ENCODE peak calls at places on chromosomes 2 and 18, in four cellular contexts. C is iPS DF 6.9, B is breast epithelium, D is astrocyte of the cerebellum. Y is an unnamed sample.

GRCh38 chr2:71563872-71564271 is 110.5 kb downstream of the DYSF start:
- DNase-seq in D (no peak), B (no peak), C (no peak), Y (peak; percentile 54)

GRCh38 chr2:45793998-45794720 is 142.7 kb downstream of the PRKCE start:
- DNase-seq in D (no peak), B (no peak), C (no peak), Y (no peak)

GRCh38 chr2:121860033-121860810 is 104.8 kb downstream of the TSN start:
- DNase-seq in C (no peak), B (no peak), D (no peak), Y (peak; percentile 57)

GRCh38 chr2:233563663-233564430 is 2.7 kb downstream of the USP40 start:
- DNase-seq in B (no peak), D (no peak), C (no peak), Y (no peak)

GRCh38 chr2:168552450-168552856 is 96.4 kb downstream of the CERS6 start:
- DNase-seq in D (no peak), C (peak; percentile 99), B (no peak), Y (no peak)

GRCh38 chr2:239822146-239822945 is 202.8 kb downstream of the NDUFA10 start:
- DNase-seq in C (no peak), D (no peak), B (peak; percentile 35), Y (no peak)

GRCh38 chr2:55482186-55482945 is 37.2 kb upstream of the CFAP36 start:
- DNase-seq in C (no peak), B (no peak), D (peak; percentile 13), Y (no peak)

GRCh38 chr2:190477563-190478454 is 56.7 kb downstream of the NEMP2 start:
- DNase-seq in C (no peak), B (no peak), D (no peak), Y (no peak)

GRCh38 chr2:236162804-236163482 is 5.2 kb downstream of the GBX2 start:
- DNase-seq in B (no peak), C (no peak), D (no peak), Y (no peak)

GRCh38 chr18:50638623-50639398 is 78.9 kb downstream of the MAPK4 start:
- DNase-seq in D (no peak), C (peak; percentile 16), B (no peak), Y (peak; percentile 10)

GRCh38 chr2:224163573-224164307 is 124.7 kb upstream of the SERPINE2 start:
- DNase-seq in B (no peak), D (no peak), C (no peak), Y (no peak)

GRCh38 chr2:55010149-55010591 is 40.1 kb downstream of the RTN4 start:
- DNase-seq in C (no peak), B (no peak), D (no peak), Y (peak; percentile 32)

GRCh38 chr2:61436092-61436491 is 34.8 kb downstream of the USP34 start:
- DNase-seq in B (no peak), D (no peak), C (no peak), Y (no peak)

GRCh38 chr2:196239622-196240587 is 68.5 kb upstream of the STK17B start:
- DNase-seq in D (peak; percentile 40), C (no peak), B (no peak), Y (peak; percentile 47)

GRCh38 chr2:219124379-219125110 is 36.1 kb downstream of the NHEJ1 start:
- DNase-seq in C (no peak), D (no peak), B (no peak), Y (no peak)

DNA sequence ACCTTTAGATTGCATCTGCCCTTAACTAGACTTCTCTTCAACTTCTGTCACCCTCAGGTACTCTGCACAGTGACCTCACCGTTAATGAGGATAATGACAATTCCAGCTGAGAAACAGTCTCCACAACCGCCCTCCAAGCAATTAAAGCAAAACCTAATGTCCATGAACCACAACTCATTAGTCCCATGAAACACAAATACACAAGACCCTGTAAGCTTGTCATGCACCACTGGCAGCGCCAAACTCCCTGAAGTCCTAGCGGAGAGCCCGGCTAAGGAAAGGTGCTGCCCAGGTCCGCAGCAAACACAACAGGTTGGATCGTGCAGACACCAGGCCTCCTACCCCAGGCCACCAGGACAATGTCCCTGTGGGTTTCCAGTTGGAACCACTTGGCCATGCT is 7.4 kb downstream of the SMAD7 start:
- DNase-seq in C (no peak), D (no peak), B (no peak), Y (no peak)
- H3K4me3 ChIP-seq in C (no peak overlapping the region), D (peak overlapping the region; percentile 0), B (no peak overlapping the region), Y (no peak overlapping the region)

DNA sequence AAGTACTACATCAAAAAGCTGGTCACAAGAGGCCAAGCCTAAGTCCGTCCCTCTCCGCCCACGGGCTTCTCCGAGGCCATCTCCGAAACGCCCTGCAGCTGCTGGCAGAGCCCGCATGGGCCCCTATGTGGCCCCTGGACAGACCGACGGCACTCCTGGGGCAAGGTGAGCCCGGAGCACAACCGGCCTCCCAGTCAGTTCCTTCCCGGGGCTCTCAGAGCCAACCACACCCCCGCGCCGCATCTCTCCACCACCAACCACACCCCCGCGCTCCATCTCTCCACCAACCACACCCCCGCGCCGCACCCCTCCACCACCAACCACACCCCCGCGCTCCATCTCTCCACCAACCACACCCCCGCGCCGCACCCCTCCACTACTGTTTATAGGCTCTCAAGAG is 93.5 kb downstream of the ZNF516 start:
- DNase-seq in C (no peak), B (no peak), D (no peak), Y (no peak)
- H3K4me3 ChIP-seq in C (no peak overlapping the region), B (no peak overlapping the region), D (no peak overlapping the region), Y (no peak overlapping the region)

GRCh38 chr18:37274309-37274987 is 291.1 kb downstream of the CELF4 start:
- DNase-seq in B (no peak), C (no peak), D (no peak), Y (no peak)
- H3K4me3 ChIP-seq in B (no peak overlapping the region), C (no peak overlapping the region), D (no peak overlapping the region), Y (no peak overlapping the region)

DNA sequence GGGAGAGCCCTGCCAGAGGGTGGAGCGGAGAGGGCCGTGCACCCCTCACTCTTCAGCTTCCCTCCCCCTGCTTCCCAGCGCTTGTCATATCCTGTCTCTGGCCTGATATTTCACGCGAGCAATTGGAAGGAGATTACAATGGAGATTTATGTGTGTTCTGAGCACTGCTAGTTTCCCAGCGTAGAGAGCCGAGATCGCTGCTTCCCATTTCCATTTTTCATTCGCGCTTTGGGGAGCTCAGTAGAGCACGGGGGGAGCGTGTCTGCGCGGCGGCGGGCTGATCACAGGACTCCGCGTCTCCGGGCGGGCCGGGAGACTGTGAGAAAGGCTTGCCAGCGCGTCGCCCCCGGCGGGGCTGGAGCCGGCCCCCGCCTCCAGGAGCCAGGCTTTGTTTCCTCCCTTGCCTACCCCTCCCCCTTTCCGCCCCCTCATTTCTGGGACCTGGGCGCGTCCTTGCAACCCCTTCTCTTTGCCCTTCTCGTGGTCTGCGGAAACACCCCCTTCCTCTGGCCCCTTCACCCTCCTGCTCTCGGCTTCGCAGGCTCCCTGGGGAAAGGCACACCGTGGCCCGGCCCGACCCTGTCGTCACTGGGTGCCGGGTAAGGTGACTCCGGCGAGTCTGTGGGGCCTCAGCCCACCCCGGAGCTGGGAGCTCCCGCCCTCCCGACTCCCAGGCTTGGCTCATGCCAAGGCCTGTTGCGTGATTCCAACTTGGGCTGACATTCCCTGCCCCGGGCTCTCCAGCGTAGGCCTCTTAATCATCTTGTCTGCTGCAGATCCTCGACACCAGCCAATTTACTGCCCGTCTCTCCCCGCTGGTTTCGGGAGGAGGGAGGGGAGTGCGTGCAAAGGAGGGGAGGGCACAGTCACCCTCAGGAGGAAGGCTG is 5.8 kb downstream of the DLX2 start:
- DNase-seq in C (no peak), B (no peak), D (no peak), Y (peak; percentile 97)
- H3K4me3 ChIP-seq in C (no peak overlapping the region), B (peak overlapping the region; percentile 10), D (peak overlapping the region; percentile 27), Y (peak overlapping the region; percentile 61)

GRCh38 chr2:46471-47345 is at the start of gene FAM110C:
- DNase-seq in C (no peak), D (no peak), B (peak; percentile 83), Y (peak; percentile 26)

GRCh38 chr2:47346-48218 is 1.3 kb upstream of the FAM110C start:
- DNase-seq in B (no peak), C (no peak), D (no peak), Y (no peak)

GRCh38 chr2:44748-45341 is 1.5 kb downstream of the FAM110C start:
- DNase-seq in B (no peak), D (no peak), C (no peak), Y (no peak)

GRCh38 chr2:46131-46470 is 204 bp downstream of the FAM110C start:
- DNase-seq in C (no peak), B (no peak), D (no peak), Y (no peak)

GRCh38 chr2:45342-46130 is 769 bp downstream of the FAM110C start:
- DNase-seq in C (no peak), B (no peak), D (no peak), Y (no peak)
- H3K4me3 ChIP-seq in C (peak overlapping the region; percentile 88), B (peak overlapping the region; percentile 30), D (no peak overlapping the region), Y (no peak overlapping the region)

GRCh38 chr18:3596324-3597158 is 146.6 kb downstream of the TGIF1 start:
- DNase-seq in B (no peak), D (no peak), C (no peak), Y (no peak)
- H3K4me3 ChIP-seq in B (no peak overlapping the region), D (no peak overlapping the region), C (no peak overlapping the region), Y (no peak overlapping the region)

Y was measured in MG63.